ENCODE peak calls at places on chromosomes 6 and 20, in eight cellular contexts. Q, Z, N, I, L, B, S and A are unnamed samples.

GRCh38 chr6:155328539-155329459 is 14.5 kb upstream of the TFB1M start:
- DNase-seq in N (no peak), L (no peak), S (no peak), I (no peak), B (no peak), Z (no peak), Q (no peak), A (no peak)

GRCh38 chr6:105380634-105381033 is 22.2 kb downstream of the PREP start:
- DNase-seq in I (no peak), N (no peak), B (no peak), L (no peak), S (no peak), Q (no peak), Z (no peak), A (no peak)

GRCh38 chr6:22147983-22148797 is 148.6 kb downstream of the PRL start:
- DNase-seq in B (peak; percentile 72), L (no peak), I (no peak), N (peak; percentile 33), Z (peak; percentile 20), Q (peak; percentile 15), S (no peak), A (no peak)

GRCh38 chr6:129890164-129890563 is 29.0 kb upstream of the TMEM244 start:
- DNase-seq in B (no peak), N (no peak), I (peak; percentile 24), Q (no peak), L (no peak), Z (no peak), S (no peak), A (no peak)

GRCh38 chr6:124223596-124223995 is 419.9 kb downstream of the NKAIN2 start:
- DNase-seq in B (peak; percentile 56), L (no peak), S (no peak), N (no peak), Z (no peak), I (no peak), Q (no peak), A (no peak)

GRCh38 chr6:5250451-5250850 is 10.3 kb downstream of the LYRM4 start:
- DNase-seq in I (no peak), B (no peak), S (no peak), L (no peak), N (no peak), Z (no peak), Q (no peak), A (no peak)

GRCh38 chr20:3545401-3545925 is 74.6 kb downstream of the ATRN start:
- DNase-seq in L (no peak), S (no peak), Q (no peak), N (no peak), I (no peak), B (no peak), Z (no peak), A (no peak)

GRCh38 chr6:156662025-156662445 is 115.1 kb upstream of the ARID1B start:
- DNase-seq in L (no peak), I (peak; percentile 61), B (peak; percentile 92), S (no peak), Q (peak; percentile 77), Z (peak; percentile 39), N (peak; percentile 76), A (no peak)

GRCh38 chr6:22447191-22447590 is 122.2 kb upstream of the HDGFL1 start:
- DNase-seq in I (no peak), Q (peak; percentile 9), B (no peak), N (no peak), Z (no peak), L (no peak), S (no peak), A (no peak)

GRCh38 chr6:143674466-143675114 is 3.2 kb upstream of the PHACTR2 start:
- DNase-seq in Z (no peak), B (no peak), L (no peak), S (no peak), Q (no peak), N (no peak), I (no peak), A (no peak)

GRCh38 chr6:149628865-149629544 is 19.5 kb downstream of the KATNA1 start:
- DNase-seq in Q (no peak), S (no peak), B (no peak), L (no peak), I (no peak), Z (no peak), N (no peak), A (no peak)